ENCODE peak calls at places on chromosome 19, in four cellular contexts. L is choroid plexus epithelial cell, I is uterus, D is fibroblast of lung. E is an unnamed sample.

GRCh38 chr19:45446295-45446694 is 21.5 kb upstream of the FOSB start:
- DNase-seq in L (peak; percentile 71), I (no peak), D (peak; percentile 60), E (no peak)

GRCh38 chr19:33795370-33796163 is 1.1 kb upstream of the KCTD15 start:
- DNase-seq in L (peak; percentile 85), I (peak; percentile 80), D (peak; percentile 80), E (no peak)

GRCh38 chr19:45306522-45307027 is 16.1 kb downstream of the CKM start:
- DNase-seq in L (no peak), I (no peak), D (no peak), E (no peak)

GRCh38 chr19:44774614-44775013 is 3.1 kb upstream of the CBLC start:
- DNase-seq in L (no peak), I (no peak), D (no peak), E (no peak)

GRCh38 chr19:55939206-55939605 is 7.1 kb upstream of the NLRP13 start:
- DNase-seq in L (no peak), I (no peak), D (no peak), E (no peak)

GRCh38 chr19:49637865-49638350 is 2.0 kb downstream of the RRAS start:
- DNase-seq in L (peak; percentile 72), I (peak; percentile 85), D (peak; percentile 75), E (peak; percentile 50)

GRCh38 chr19:22144394-22144793 is 52.4 kb downstream of the ZNF676 start:
- DNase-seq in L (peak; percentile 48), I (no peak), D (peak; percentile 32), E (peak; percentile 1)

GRCh38 chr19:35231956-35232746 is 3.6 kb upstream of the FAM187B start:
- DNase-seq in L (no peak), I (no peak), D (no peak), E (no peak)

GRCh38 chr19:54160182-54160811 is 776 bp upstream of the LENG1 start:
- DNase-seq in L (peak; percentile 25), I (no peak), D (no peak), E (no peak)

GRCh38 chr19:38719761-38720558 is 24.3 kb downstream of the CAPN12 start:
- DNase-seq in L (no peak), I (no peak), D (no peak), E (no peak)

GRCh38 chr19:38717051-38717450 is 27.2 kb downstream of the CAPN12 start:
- DNase-seq in L (no peak), I (no peak), D (no peak), E (no peak)

GRCh38 chr19:38717855-38718254 is 26.4 kb downstream of the CAPN12 start:
- DNase-seq in L (no peak), I (no peak), D (no peak), E (no peak)

GRCh38 chr19:38720559-38721236 is 23.6 kb downstream of the CAPN12 start:
- DNase-seq in L (no peak), I (no peak), D (no peak), E (no peak)

GRCh38 chr19:38718747-38719543 is 25.3 kb downstream of the CAPN12 start:
- DNase-seq in L (peak; percentile 31), I (no peak), D (peak; percentile 57), E (no peak)
- TF ChIP-seq CTCF in L (peak; percentile 58), I (peak; percentile 54), D (peak; percentile 47), E (peak; percentile 54)

DNA sequence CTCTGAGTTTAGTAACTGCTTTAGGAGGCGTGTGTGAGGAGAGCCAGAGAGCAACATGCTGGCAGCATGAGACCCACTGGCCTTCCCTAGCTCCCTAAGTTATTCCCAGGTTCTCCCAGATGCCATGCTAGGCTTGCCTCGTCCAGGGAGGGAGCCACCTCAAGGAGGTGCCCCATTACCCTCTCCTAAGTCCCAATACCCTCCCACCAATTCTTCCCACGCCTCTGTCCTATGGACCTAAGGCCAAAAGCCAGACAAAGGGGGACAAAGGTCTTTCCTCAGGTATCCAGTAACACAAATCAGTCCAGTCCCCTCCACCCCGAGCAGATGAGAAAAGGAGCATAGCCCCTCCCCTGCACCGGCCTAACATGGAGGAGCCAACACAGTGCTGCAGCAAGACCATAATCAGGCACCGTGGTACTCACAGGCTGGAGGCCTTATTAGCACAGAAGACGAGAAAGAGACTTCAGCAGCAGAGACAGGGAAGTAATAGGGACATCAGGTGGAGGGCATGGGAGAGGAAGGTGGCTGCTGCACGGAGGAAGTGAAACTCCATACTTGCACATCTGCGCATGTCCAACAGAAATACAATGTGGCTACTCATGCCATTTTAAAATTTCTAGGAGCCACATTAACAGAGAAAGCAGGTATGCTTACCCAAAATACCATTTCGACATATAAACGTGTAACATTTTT is 46.3 kb downstream of the BRD4 start:
- DNase-seq in L (no peak), I (no peak), D (no peak), E (no peak)
- H3K4me3 ChIP-seq in L (no peak overlapping the region), I (no peak overlapping the region), D (no peak overlapping the region), E (no peak overlapping the region)

GRCh38 chr19:42116308-42117075 is 15.8 kb downstream of the POU2F2 start:
- DNase-seq in L (no peak), I (no peak), D (no peak), E (no peak)
- TF ChIP-seq CTCF in L (peak; percentile 22), I (no peak), D (peak; percentile 18), E (peak; percentile 29)

GRCh38 chr19:31350033-31350692 is 927 bp upstream of the TSHZ3 start:
- DNase-seq in L (peak; percentile 13), I (peak; percentile 69), D (peak; percentile 35), E (no peak)
- H3K4me3 ChIP-seq in L (peak overlapping the region; percentile 75), I (peak overlapping the region; percentile 75), D (peak overlapping the region; percentile 60), E (peak overlapping the region; percentile 61)

GRCh38 chr19:41706741-41707501 is 1.5 kb upstream of the CEACAM5 start:
- DNase-seq in L (peak; percentile 39), I (no peak), D (peak; percentile 3), E (no peak)
- TF ChIP-seq CTCF in L (peak; percentile 66), I (no peak), D (peak; percentile 45), E (peak; percentile 87)

GRCh38 chr19:18700501-18701249 is 17.2 kb downstream of the CRTC1 start:
- DNase-seq in L (peak; percentile 54), I (peak; percentile 74), D (peak; percentile 44), E (no peak)

GRCh38 chr19:18698321-18699167 is 15.1 kb downstream of the CRTC1 start:
- DNase-seq in L (peak; percentile 19), I (no peak), D (no peak), E (no peak)

GRCh38 chr19:18699403-18700054 is 16.0 kb downstream of the CRTC1 start:
- DNase-seq in L (no peak), I (no peak), D (no peak), E (no peak)

GRCh38 chr19:18697680-18698079 is 14.2 kb downstream of the CRTC1 start:
- DNase-seq in L (no peak), I (no peak), D (no peak), E (no peak)

DNA sequence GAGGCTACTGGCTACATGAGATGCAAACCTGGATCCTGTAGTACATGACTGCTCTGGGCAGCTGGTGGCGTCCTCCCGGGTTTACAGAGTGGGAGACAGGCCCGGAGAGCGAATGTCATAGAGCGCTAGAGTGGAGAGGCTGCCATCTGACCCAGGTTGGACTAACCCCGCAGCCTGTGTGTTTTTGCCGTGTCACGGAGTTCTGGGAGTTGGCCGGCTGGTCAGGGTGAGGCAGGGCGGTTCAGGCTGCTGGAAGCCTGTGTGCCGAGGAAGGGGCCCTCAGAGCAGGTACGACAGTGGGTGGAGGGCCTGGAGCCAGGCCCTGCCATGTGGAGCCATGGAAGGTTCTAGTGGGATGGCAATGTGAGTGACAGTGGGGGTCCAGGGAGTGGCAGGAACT is 12.5 kb downstream of the CRTC1 start:
- DNase-seq in L (no peak), I (no peak), D (no peak), E (no peak)
- H3K4me3 ChIP-seq in L (no peak overlapping the region), I (no peak overlapping the region), D (no peak overlapping the region), E (no peak overlapping the region)

DNA sequence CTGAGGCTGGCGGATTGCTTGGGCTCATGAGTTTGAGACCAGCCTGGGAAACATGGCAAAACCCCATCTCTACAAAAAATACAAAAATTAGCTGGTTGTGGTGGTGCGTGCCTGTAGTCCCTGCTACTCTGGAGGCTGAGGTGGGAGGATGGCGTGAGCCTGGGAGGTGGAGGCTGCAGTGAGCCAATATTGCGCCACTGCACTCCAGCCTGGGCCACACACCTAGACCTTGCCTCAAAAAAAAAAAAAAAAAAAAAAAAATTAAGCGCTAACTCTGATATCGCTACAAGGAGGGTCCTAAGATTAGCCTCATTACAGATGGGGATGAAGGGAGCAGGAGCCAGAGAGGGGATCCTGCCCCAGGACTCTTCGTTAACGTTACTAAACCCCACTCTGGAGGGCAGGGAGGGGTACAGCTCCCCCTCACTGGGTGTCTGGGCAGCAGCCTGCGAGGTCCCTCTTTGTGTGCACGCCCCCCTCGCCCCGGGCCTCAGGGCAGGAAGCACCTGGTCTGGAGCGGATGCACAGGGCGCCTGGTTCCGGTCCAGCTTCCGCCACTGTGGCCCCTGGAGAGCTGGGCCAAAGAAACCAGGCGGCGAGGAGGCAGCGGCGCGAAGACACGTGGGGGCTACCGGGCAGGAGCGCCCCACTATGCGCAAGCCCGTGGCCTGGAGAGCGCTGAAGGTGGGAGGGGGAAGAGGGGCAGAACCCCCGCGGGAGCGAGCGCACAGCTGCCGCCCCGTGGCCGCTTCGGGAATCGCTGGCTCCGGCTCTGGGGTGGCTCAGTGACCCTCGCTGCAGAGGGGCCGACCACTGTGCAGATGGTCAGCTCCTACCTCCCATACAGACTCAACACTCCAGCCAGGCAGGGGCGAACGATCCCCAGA is 1.5 kb upstream of the LYL1 start:
- DNase-seq in L (no peak), I (peak; percentile 67), D (no peak), E (no peak)
- TF ChIP-seq CTCF in L (peak; percentile 74), I (peak; percentile 63), D (peak; percentile 71), E (peak; percentile 68)

DNA sequence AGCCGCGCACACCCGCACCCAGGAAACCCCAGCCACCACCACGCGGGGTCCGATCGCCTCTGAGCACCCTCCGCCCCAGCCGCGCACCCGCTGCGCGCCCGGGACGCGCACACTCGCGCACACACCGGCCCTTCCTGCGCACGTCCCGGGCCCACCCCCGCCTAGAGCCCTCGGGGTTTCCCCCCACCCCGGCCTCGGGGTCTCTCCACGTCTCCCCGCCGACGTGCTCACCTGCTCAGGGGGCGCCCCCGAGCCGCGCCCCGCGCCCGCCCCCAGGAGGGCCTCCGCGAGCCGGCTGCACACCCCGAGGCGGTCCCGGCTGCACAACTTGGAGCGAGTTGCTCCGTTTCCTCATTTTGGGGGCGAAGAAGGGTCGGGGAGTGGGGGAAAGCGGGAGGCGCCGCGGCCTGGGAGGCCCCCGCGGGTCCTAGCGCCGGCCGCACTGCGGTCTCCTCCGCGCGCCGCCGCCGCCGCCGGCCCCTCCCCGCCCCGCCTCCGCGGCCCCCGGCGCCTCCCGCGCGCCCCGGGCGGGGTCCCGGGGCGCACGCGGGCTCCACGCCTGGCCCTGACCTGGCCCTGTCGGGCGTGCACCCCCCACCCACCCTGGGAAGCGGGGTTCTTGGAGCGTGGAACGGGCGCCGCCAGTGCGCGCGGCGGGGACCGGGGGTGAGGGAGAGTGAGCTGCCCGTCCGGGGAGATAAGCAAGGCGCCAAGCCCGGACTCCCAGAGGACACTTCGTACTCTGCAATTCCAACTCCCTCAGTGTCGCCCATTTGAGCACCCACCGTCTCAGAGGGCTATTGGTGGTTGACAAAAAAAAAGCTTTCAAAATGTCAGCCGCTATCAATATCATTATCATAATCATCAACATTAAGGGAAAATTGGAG is at the start of gene MATK:
- DNase-seq in L (no peak), I (no peak), D (no peak), E (no peak)
- H3K4me3 ChIP-seq in L (no peak within 1 kb of the TSS), I (no peak within 1 kb of the TSS), D (no peak within 1 kb of the TSS), E (peak within 1 kb of the TSS; percentile 37)

E was measured in HFF-Myc.